ENCODE peak calls at places on chromosomes 12 and 14, in four cellular contexts. B, X, D and M are unnamed samples.
A peak's percentile ranks its signal among the peaks of the same experiment; 100 is the strongest.

GRCh38 chr12:126914170-126914796 is 1352.7 kb upstream of the TMEM132C start:
- DNase-seq in X (no peak), D (no peak), B (no peak), M (no peak)

GRCh38 chr14:22429546-22429945 is 159.5 kb downstream of the DAD1 start:
- DNase-seq in X (no peak), D (no peak), B (no peak), M (no peak)

GRCh38 chr14:75286313-75286712 is 7.7 kb downstream of the FOS start:
- DNase-seq in B (no peak), D (no peak), X (no peak), M (no peak)

GRCh38 chr14:95463173-95463901 is 53.1 kb downstream of the SYNE3 start:
- DNase-seq in D (no peak), X (peak; percentile 29), B (no peak), M (no peak)

GRCh38 chr12:51692016-51692415 is 101.0 kb downstream of the SCN8A start:
- DNase-seq in D (no peak), B (no peak), X (no peak), M (no peak)

GRCh38 chr14:57833304-57833703 is 32.6 kb downstream of the SLC35F4 start:
- DNase-seq in X (no peak), B (no peak), D (no peak), M (no peak)

GRCh38 chr14:41570415-41571155 is 36.1 kb upstream of the LRFN5 start:
- DNase-seq in B (no peak), X (no peak), D (no peak), M (no peak)

GRCh38 chr12:6273209-6273928 is 37.1 kb upstream of the PLEKHG6 start:
- DNase-seq in X (no peak), D (no peak), B (no peak), M (no peak)

GRCh38 chr14:56333361-56334279 is 215.4 kb downstream of the PELI2 start:
- DNase-seq in D (peak; percentile 66), B (no peak), X (no peak), M (peak; percentile 13)

GRCh38 chr12:132477009-132477702 is 12.8 kb upstream of the FBRSL1 start:
- DNase-seq in D (no peak), B (no peak), X (no peak), M (no peak)

GRCh38 chr14:74611672-74612345 is at the start of gene LTBP2:
- DNase-seq in X (peak; percentile 44), B (no peak), D (no peak), M (no peak)

GRCh38 chr12:76532520-76532919 is 27.1 kb downstream of the OSBPL8 start:
- DNase-seq in B (no peak), X (no peak), D (no peak), M (no peak)

GRCh38 chr12:104630230-104630670 is 173.5 kb downstream of the CHST11 start:
- DNase-seq in D (no peak), B (no peak), X (no peak), M (no peak)

GRCh38 chr14:35878272-35879140 is 52.4 kb downstream of the BRMS1L start:
- DNase-seq in X (no peak), B (no peak), D (peak; percentile 75), M (no peak)

GRCh38 chr14:59133202-59133601 is 55.3 kb upstream of the DAAM1 start:
- DNase-seq in B (no peak), D (no peak), X (no peak), M (no peak)

GRCh38 chr12:23303220-23303619 is 646.2 kb downstream of the SOX5 start:
- DNase-seq in D (no peak), B (no peak), X (no peak), M (no peak)

GRCh38 chr14:77541905-77542304 is 43.3 kb upstream of the ISM2 start:
- DNase-seq in D (no peak), B (no peak), X (no peak), M (no peak)

GRCh38 chr14:68263563-68264350 is 444.2 kb downstream of the RAD51B start:
- DNase-seq in B (no peak), D (no peak), X (no peak), M (no peak)

GRCh38 chr12:103774977-103775560 is 66.0 kb downstream of the NT5DC3 start:
- DNase-seq in X (no peak), B (no peak), D (no peak), M (no peak)

GRCh38 chr12:34396861-34397590 is 374.7 kb downstream of the ALG10 start:
- DNase-seq in B (no peak), D (no peak), X (peak; percentile 4), M (no peak)

GRCh38 chr14:22249775-22250174 is 339.2 kb downstream of the DAD1 start:
- DNase-seq in B (no peak), X (no peak), D (no peak), M (no peak)

GRCh38 chr12:14260011-14260993 is 105.2 kb upstream of the ATF7IP start:
- DNase-seq in D (peak; percentile 85), B (no peak), X (no peak), M (peak; percentile 56)

GRCh38 chr12:117067016-117067415 is 32.2 kb downstream of the TESC start:
- DNase-seq in D (no peak), X (no peak), B (no peak), M (no peak)

GRCh38 chr12:292186-292585 is 29.6 kb upstream of the SLC6A13 start:
- DNase-seq in B (no peak), X (no peak), D (no peak), M (no peak)